ENCODE peak calls at places on chromosomes 3 and 15, in nine cellular contexts. One of them, this sample, is unnamed.

GRCh38 chr15:63048986-63049665 is 6.6 kb downstream of the TPM1 start:
- DNase-seq in AG10803: peak
- DNase-seq in tibial nerve: no peak
- DNase-seq in cardiac fibroblast: peak
- DNase-seq in gastrocnemius medialis: no peak
- DNase-seq in kidney epithelial cell: no peak
- DNase-seq in B cell: peak
- DNase-seq in endothelial cell of umbilical vein: peak
- DNase-seq in AG04450: no peak
- DNase-seq in this sample: no peak

GRCh38 chr3:180457238-180457637 is 144.7 kb upstream of the TTC14 start:
- DNase-seq in AG10803: no peak
- DNase-seq in tibial nerve: no peak
- DNase-seq in cardiac fibroblast: peak
- DNase-seq in gastrocnemius medialis: no peak
- DNase-seq in kidney epithelial cell: no peak
- DNase-seq in B cell: no peak
- DNase-seq in endothelial cell of umbilical vein: no peak
- DNase-seq in AG04450: no peak
- DNase-seq in this sample: no peak

GRCh38 chr3:169072494-169072893 is 591.0 kb downstream of the MECOM start:
- DNase-seq in AG10803: peak
- DNase-seq in tibial nerve: no peak
- DNase-seq in cardiac fibroblast: no peak
- DNase-seq in gastrocnemius medialis: no peak
- DNase-seq in kidney epithelial cell: no peak
- DNase-seq in B cell: no peak
- DNase-seq in endothelial cell of umbilical vein: no peak
- DNase-seq in AG04450: no peak
- DNase-seq in this sample: no peak

GRCh38 chr3:52028572-52028971 is 27.8 kb downstream of the DUSP7 start:
- DNase-seq in AG10803: no peak
- DNase-seq in tibial nerve: no peak
- DNase-seq in cardiac fibroblast: no peak
- DNase-seq in gastrocnemius medialis: no peak
- DNase-seq in kidney epithelial cell: no peak
- DNase-seq in B cell: no peak
- DNase-seq in endothelial cell of umbilical vein: no peak
- DNase-seq in AG04450: no peak
- DNase-seq in this sample: no peak

GRCh38 chr3:49616491-49616941 is 57.6 kb upstream of the APEH start:
- DNase-seq in AG10803: peak
- DNase-seq in tibial nerve: no peak
- DNase-seq in cardiac fibroblast: peak
- DNase-seq in gastrocnemius medialis: no peak
- DNase-seq in kidney epithelial cell: peak
- DNase-seq in B cell: no peak
- DNase-seq in endothelial cell of umbilical vein: no peak
- DNase-seq in AG04450: no peak
- DNase-seq in this sample: no peak

GRCh38 chr15:59522988-59523461 is 85.0 kb downstream of the FAM81A start:
- DNase-seq in AG10803: no peak
- DNase-seq in tibial nerve: no peak
- DNase-seq in cardiac fibroblast: no peak
- DNase-seq in gastrocnemius medialis: no peak
- DNase-seq in kidney epithelial cell: no peak
- DNase-seq in B cell: peak
- DNase-seq in endothelial cell of umbilical vein: no peak
- DNase-seq in AG04450: no peak
- DNase-seq in this sample: no peak

GRCh38 chr3:15952543-15953175 is 154.9 kb upstream of the ANKRD28 start:
- DNase-seq in AG10803: no peak
- DNase-seq in tibial nerve: no peak
- DNase-seq in cardiac fibroblast: peak
- DNase-seq in gastrocnemius medialis: no peak
- DNase-seq in kidney epithelial cell: no peak
- DNase-seq in B cell: no peak
- DNase-seq in endothelial cell of umbilical vein: no peak
- DNase-seq in AG04450: no peak
- DNase-seq in this sample: no peak

GRCh38 chr3:115875460-115875859 is 252.2 kb downstream of the GAP43 start:
- DNase-seq in AG10803: no peak
- DNase-seq in tibial nerve: no peak
- DNase-seq in cardiac fibroblast: no peak
- DNase-seq in gastrocnemius medialis: no peak
- DNase-seq in kidney epithelial cell: no peak
- DNase-seq in B cell: no peak
- DNase-seq in endothelial cell of umbilical vein: no peak
- DNase-seq in AG04450: no peak
- DNase-seq in this sample: no peak

GRCh38 chr15:37109952-37110630 is 9.7 kb upstream of the MEIS2 start:
- DNase-seq in AG10803: no peak
- DNase-seq in tibial nerve: no peak
- DNase-seq in cardiac fibroblast: peak
- DNase-seq in gastrocnemius medialis: no peak
- DNase-seq in kidney epithelial cell: no peak
- DNase-seq in B cell: no peak
- DNase-seq in endothelial cell of umbilical vein: no peak
- DNase-seq in AG04450: no peak
- DNase-seq in this sample: no peak

GRCh38 chr15:26166429-26166828 is 303.3 kb upstream of the ATP10A start:
- DNase-seq in AG10803: no peak
- DNase-seq in tibial nerve: no peak
- DNase-seq in cardiac fibroblast: no peak
- DNase-seq in gastrocnemius medialis: no peak
- DNase-seq in kidney epithelial cell: no peak
- DNase-seq in B cell: no peak
- DNase-seq in endothelial cell of umbilical vein: no peak
- DNase-seq in AG04450: no peak
- DNase-seq in this sample: no peak

GRCh38 chr3:78978037-78978436 is 789.8 kb downstream of the ROBO1 start:
- DNase-seq in AG10803: peak
- DNase-seq in tibial nerve: no peak
- DNase-seq in cardiac fibroblast: peak
- DNase-seq in gastrocnemius medialis: no peak
- DNase-seq in kidney epithelial cell: no peak
- DNase-seq in B cell: no peak
- DNase-seq in endothelial cell of umbilical vein: peak
- DNase-seq in AG04450: no peak
- DNase-seq in this sample: no peak

GRCh38 chr15:46646476-46646875 is 1011.6 kb downstream of the SQOR start:
- DNase-seq in AG10803: no peak
- DNase-seq in tibial nerve: no peak
- DNase-seq in cardiac fibroblast: no peak
- DNase-seq in gastrocnemius medialis: no peak
- DNase-seq in kidney epithelial cell: no peak
- DNase-seq in B cell: no peak
- DNase-seq in endothelial cell of umbilical vein: no peak
- DNase-seq in AG04450: no peak
- DNase-seq in this sample: no peak

GRCh38 chr3:12381199-12381598 is 92.3 kb downstream of the PPARG start:
- DNase-seq in AG10803: no peak
- DNase-seq in tibial nerve: no peak
- DNase-seq in cardiac fibroblast: no peak
- DNase-seq in gastrocnemius medialis: no peak
- DNase-seq in kidney epithelial cell: no peak
- DNase-seq in B cell: no peak
- DNase-seq in endothelial cell of umbilical vein: no peak
- DNase-seq in AG04450: no peak
- DNase-seq in this sample: no peak

GRCh38 chr15:101568821-101569555 is 79.5 kb upstream of the PCSK6 start:
- DNase-seq in AG10803: no peak
- DNase-seq in tibial nerve: no peak
- DNase-seq in cardiac fibroblast: no peak
- DNase-seq in gastrocnemius medialis: no peak
- DNase-seq in kidney epithelial cell: no peak
- DNase-seq in B cell: no peak
- DNase-seq in endothelial cell of umbilical vein: no peak
- DNase-seq in AG04450: no peak
- DNase-seq in this sample: no peak

GRCh38 chr3:117936159-117936558 is 1098.5 kb downstream of the IGSF11 start:
- DNase-seq in AG10803: no peak
- DNase-seq in tibial nerve: no peak
- DNase-seq in cardiac fibroblast: no peak
- DNase-seq in gastrocnemius medialis: no peak
- DNase-seq in kidney epithelial cell: no peak
- DNase-seq in B cell: no peak
- DNase-seq in endothelial cell of umbilical vein: no peak
- DNase-seq in AG04450: no peak
- DNase-seq in this sample: no peak

GRCh38 chr15:41957021-41957897 is 15.1 kb downstream of the EHD4 start:
- DNase-seq in AG10803: no peak
- DNase-seq in tibial nerve: no peak
- DNase-seq in cardiac fibroblast: no peak
- DNase-seq in gastrocnemius medialis: no peak
- DNase-seq in kidney epithelial cell: no peak
- DNase-seq in B cell: no peak
- DNase-seq in endothelial cell of umbilical vein: peak
- DNase-seq in AG04450: no peak
- DNase-seq in this sample: no peak

GRCh38 chr3:16723994-16724393 is 118.8 kb upstream of the DAZL start:
- DNase-seq in AG10803: peak
- DNase-seq in tibial nerve: no peak
- DNase-seq in cardiac fibroblast: peak
- DNase-seq in gastrocnemius medialis: no peak
- DNase-seq in kidney epithelial cell: no peak
- DNase-seq in B cell: no peak
- DNase-seq in endothelial cell of umbilical vein: no peak
- DNase-seq in AG04450: no peak
- DNase-seq in this sample: peak

GRCh38 chr3:58575986-58576652 is 1.1 kb downstream of the FAM107A start:
- DNase-seq in AG10803: no peak
- DNase-seq in tibial nerve: no peak
- DNase-seq in cardiac fibroblast: no peak
- DNase-seq in gastrocnemius medialis: no peak
- DNase-seq in kidney epithelial cell: no peak
- DNase-seq in B cell: no peak
- DNase-seq in endothelial cell of umbilical vein: peak
- DNase-seq in AG04450: no peak
- DNase-seq in this sample: no peak

DNA sequence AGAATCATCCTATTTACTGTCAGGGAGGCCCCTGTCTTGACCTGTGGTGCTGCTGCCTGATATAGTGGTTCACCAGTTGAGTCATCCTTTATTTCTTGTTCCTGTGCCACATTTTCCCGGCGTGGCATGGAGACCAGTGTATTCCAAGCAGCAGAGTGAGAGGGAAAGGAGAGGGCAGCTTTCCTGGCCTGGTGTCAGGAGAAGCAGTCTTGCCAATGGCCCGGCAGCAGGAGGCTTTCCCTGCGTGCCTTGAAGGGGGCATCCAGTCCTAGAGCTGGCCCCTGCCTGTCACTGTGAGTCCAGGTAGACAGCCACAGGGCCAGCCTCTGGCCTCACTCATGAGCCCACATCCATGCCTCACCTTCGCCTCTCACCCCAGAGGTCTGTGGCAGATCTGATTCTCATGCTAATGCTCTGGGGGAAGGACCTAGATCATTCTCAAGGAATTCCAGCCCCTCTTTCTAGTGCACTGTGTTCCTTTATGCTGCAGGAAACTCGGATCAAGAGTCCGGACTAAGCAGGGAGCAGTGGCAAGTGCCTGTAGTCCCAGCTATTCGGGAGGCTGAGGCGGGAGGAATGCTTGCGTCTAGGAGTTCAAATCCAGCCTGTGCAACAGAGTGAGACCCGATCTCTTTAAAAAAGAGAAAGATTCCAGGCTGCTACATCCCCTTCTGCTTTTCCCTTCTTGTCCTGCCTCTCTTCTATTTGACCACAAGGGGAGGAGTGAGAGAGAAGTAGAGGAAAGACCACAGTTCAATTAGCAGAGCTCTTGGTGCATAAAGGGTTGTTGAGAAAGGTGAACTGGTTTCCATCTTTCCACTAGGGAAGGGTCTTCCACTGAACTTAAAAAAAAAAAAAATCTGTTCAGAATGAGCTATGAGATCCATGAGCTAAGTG is 66.8 kb upstream of the HACD2 start:
- DNase-seq in AG10803: no peak
- DNase-seq in tibial nerve: no peak
- DNase-seq in cardiac fibroblast: no peak
- DNase-seq in gastrocnemius medialis: no peak
- DNase-seq in kidney epithelial cell: no peak
- DNase-seq in B cell: no peak
- DNase-seq in endothelial cell of umbilical vein: no peak
- DNase-seq in AG04450: no peak
- DNase-seq in this sample: no peak
- TF ChIP-seq CTCF in AG10803: peak
- TF ChIP-seq CTCF in tibial nerve: no peak
- TF ChIP-seq CTCF in cardiac fibroblast: peak
- TF ChIP-seq CTCF in gastrocnemius medialis: no peak
- TF ChIP-seq CTCF in kidney epithelial cell: no peak
- TF ChIP-seq CTCF in B cell: no peak
- TF ChIP-seq CTCF in endothelial cell of umbilical vein: no peak
- TF ChIP-seq CTCF in AG04450: no peak
- TF ChIP-seq CTCF in this sample: no peak

DNA sequence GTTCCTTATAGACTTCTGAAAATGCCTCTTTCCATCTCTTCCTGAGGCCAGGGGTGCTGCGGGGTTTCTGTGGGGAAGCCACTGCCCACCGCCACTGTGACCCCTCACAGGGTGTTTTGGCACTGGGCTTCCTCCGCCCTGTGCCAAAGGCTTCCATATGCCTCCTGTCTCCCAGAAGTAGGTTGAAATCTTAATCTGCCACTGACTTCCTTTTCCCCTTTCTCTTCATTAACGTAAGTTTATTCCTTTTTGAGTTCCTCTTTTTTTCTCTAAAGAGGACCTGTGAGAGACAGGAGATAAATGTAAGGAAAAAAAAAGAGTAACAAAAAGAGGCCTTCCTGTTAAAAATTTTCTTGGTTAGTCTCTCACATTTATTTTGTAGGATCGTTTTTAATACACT is 220.5 kb downstream of the CTNNB1 start:
- DNase-seq in AG10803: no peak
- DNase-seq in tibial nerve: no peak
- DNase-seq in cardiac fibroblast: no peak
- DNase-seq in gastrocnemius medialis: no peak
- DNase-seq in kidney epithelial cell: no peak
- DNase-seq in B cell: no peak
- DNase-seq in endothelial cell of umbilical vein: no peak
- DNase-seq in AG04450: no peak
- DNase-seq in this sample: no peak
- TF ChIP-seq CTCF in AG10803: no peak
- TF ChIP-seq CTCF in tibial nerve: no peak
- TF ChIP-seq CTCF in cardiac fibroblast: no peak
- TF ChIP-seq CTCF in gastrocnemius medialis: no peak
- TF ChIP-seq CTCF in kidney epithelial cell: no peak
- TF ChIP-seq CTCF in B cell: no peak
- TF ChIP-seq CTCF in endothelial cell of umbilical vein: no peak
- TF ChIP-seq CTCF in AG04450: no peak
- TF ChIP-seq CTCF in this sample: no peak

GRCh38 chr3:121529308-121529707 is 16.5 kb downstream of the POLQ start:
- DNase-seq in AG10803: peak
- DNase-seq in tibial nerve: no peak
- DNase-seq in cardiac fibroblast: peak
- DNase-seq in gastrocnemius medialis: no peak
- DNase-seq in kidney epithelial cell: no peak
- DNase-seq in B cell: no peak
- DNase-seq in endothelial cell of umbilical vein: peak
- DNase-seq in AG04450: no peak
- DNase-seq in this sample: no peak
- TF ChIP-seq CTCF in AG10803: peak
- TF ChIP-seq CTCF in tibial nerve: peak
- TF ChIP-seq CTCF in cardiac fibroblast: peak
- TF ChIP-seq CTCF in gastrocnemius medialis: no peak
- TF ChIP-seq CTCF in kidney epithelial cell: peak
- TF ChIP-seq CTCF in B cell: peak
- TF ChIP-seq CTCF in endothelial cell of umbilical vein: peak
- TF ChIP-seq CTCF in AG04450: peak
- TF ChIP-seq CTCF in this sample: peak

GRCh38 chr3:76585794-76586392 is 454.0 kb upstream of the ROBO2 start:
- DNase-seq in AG10803: peak
- DNase-seq in tibial nerve: no peak
- DNase-seq in cardiac fibroblast: peak
- DNase-seq in gastrocnemius medialis: no peak
- DNase-seq in kidney epithelial cell: no peak
- DNase-seq in B cell: no peak
- DNase-seq in endothelial cell of umbilical vein: no peak
- DNase-seq in AG04450: no peak
- DNase-seq in this sample: no peak
- TF ChIP-seq CTCF in AG10803: peak
- TF ChIP-seq CTCF in tibial nerve: peak
- TF ChIP-seq CTCF in cardiac fibroblast: peak
- TF ChIP-seq CTCF in gastrocnemius medialis: no peak
- TF ChIP-seq CTCF in kidney epithelial cell: peak
- TF ChIP-seq CTCF in B cell: peak
- TF ChIP-seq CTCF in endothelial cell of umbilical vein: peak
- TF ChIP-seq CTCF in AG04450: peak
- TF ChIP-seq CTCF in this sample: peak